ENCODE peak calls at places on chromosomes 3 and 15, in five cellular contexts. One of them, this sample, is unnamed.

GRCh38 chr3:27333843-27334242 is 35.3 kb downstream of the NEK10 start:
- DNase-seq in GM23248: no peak
- DNase-seq in MM.1S: no peak
- DNase-seq in fibroblast of lung: no peak
- DNase-seq in mesendoderm: no peak
- DNase-seq in this sample: no peak

GRCh38 chr15:73964736-73965093 is 27.4 kb downstream of the STOML1 start:
- DNase-seq in MM.1S: peak
- DNase-seq in fibroblast of lung: peak
- DNase-seq in GM23248: peak
- DNase-seq in mesendoderm: peak
- DNase-seq in this sample: peak

GRCh38 chr15:56243117-56243773 is 434 bp downstream of the RFX7 start:
- DNase-seq in mesendoderm: peak
- DNase-seq in fibroblast of lung: peak
- DNase-seq in MM.1S: peak
- DNase-seq in GM23248: peak
- DNase-seq in this sample: peak

GRCh38 chr3:181298421-181298820 is 308.9 kb upstream of the DNAJC19 start:
- DNase-seq in fibroblast of lung: peak
- DNase-seq in mesendoderm: no peak
- DNase-seq in GM23248: peak
- DNase-seq in MM.1S: no peak
- DNase-seq in this sample: no peak

GRCh38 chr15:57213783-57214366 is 162.4 kb upstream of the CGNL1 start:
- DNase-seq in GM23248: peak
- DNase-seq in MM.1S: peak
- DNase-seq in fibroblast of lung: peak
- DNase-seq in mesendoderm: peak
- DNase-seq in this sample: no peak

GRCh38 chr15:67124911-67125588 is 59.6 kb downstream of the SMAD3 start:
- DNase-seq in MM.1S: no peak
- DNase-seq in fibroblast of lung: no peak
- DNase-seq in mesendoderm: no peak
- DNase-seq in GM23248: no peak
- DNase-seq in this sample: no peak

GRCh38 chr3:45968706-45969105 is 25.4 kb downstream of the CXCR6 start:
- DNase-seq in mesendoderm: peak
- DNase-seq in GM23248: peak
- DNase-seq in fibroblast of lung: peak
- DNase-seq in MM.1S: no peak
- DNase-seq in this sample: no peak

GRCh38 chr3:194395767-194396527 is 3.1 kb downstream of the GP5 start:
- DNase-seq in mesendoderm: peak
- DNase-seq in fibroblast of lung: no peak
- DNase-seq in GM23248: peak
- DNase-seq in MM.1S: no peak
- DNase-seq in this sample: peak

GRCh38 chr3:13624671-13625125 is 75.8 kb downstream of the FBLN2 start:
- DNase-seq in mesendoderm: no peak
- DNase-seq in MM.1S: no peak
- DNase-seq in fibroblast of lung: no peak
- DNase-seq in GM23248: no peak
- DNase-seq in this sample: no peak

GRCh38 chr3:196792771-196793170 is 53.1 kb downstream of the PAK2 start:
- DNase-seq in MM.1S: no peak
- DNase-seq in mesendoderm: peak
- DNase-seq in fibroblast of lung: peak
- DNase-seq in GM23248: peak
- DNase-seq in this sample: no peak

GRCh38 chr15:68620721-68621528 is 42.1 kb downstream of the CORO2B start:
- DNase-seq in MM.1S: no peak
- DNase-seq in fibroblast of lung: peak
- DNase-seq in mesendoderm: no peak
- DNase-seq in GM23248: peak
- DNase-seq in this sample: no peak

GRCh38 chr3:133408961-133409360 is 9.1 kb downstream of the BFSP2 start:
- DNase-seq in mesendoderm: no peak
- DNase-seq in MM.1S: no peak
- DNase-seq in fibroblast of lung: peak
- DNase-seq in GM23248: peak
- DNase-seq in this sample: no peak

GRCh38 chr15:65752151-65752700 is 39.9 kb downstream of the DENND4A start:
- DNase-seq in MM.1S: no peak
- DNase-seq in fibroblast of lung: peak
- DNase-seq in GM23248: peak
- DNase-seq in mesendoderm: no peak
- DNase-seq in this sample: no peak

GRCh38 chr3:12135029-12135634 is 23.6 kb downstream of the TIMP4 start:
- DNase-seq in mesendoderm: peak
- DNase-seq in fibroblast of lung: peak
- DNase-seq in MM.1S: peak
- DNase-seq in GM23248: peak
- DNase-seq in this sample: peak

GRCh38 chr3:9226326-9226725 is 23.1 kb downstream of the SRGAP3 start:
- DNase-seq in fibroblast of lung: peak
- DNase-seq in MM.1S: no peak
- DNase-seq in mesendoderm: no peak
- DNase-seq in GM23248: peak
- DNase-seq in this sample: no peak

GRCh38 chr15:72339777-72340177 is 19.8 kb upstream of the CELF6 start:
- DNase-seq in MM.1S: no peak
- DNase-seq in GM23248: peak
- DNase-seq in fibroblast of lung: peak
- DNase-seq in mesendoderm: no peak
- DNase-seq in this sample: no peak

GRCh38 chr3:121483290-121483689 is 62.5 kb downstream of the POLQ start:
- DNase-seq in mesendoderm: peak
- DNase-seq in MM.1S: no peak
- DNase-seq in fibroblast of lung: peak
- DNase-seq in GM23248: peak
- DNase-seq in this sample: no peak

GRCh38 chr3:69364354-69364753 is 21.5 kb downstream of the FRMD4B start:
- DNase-seq in MM.1S: peak
- DNase-seq in mesendoderm: no peak
- DNase-seq in GM23248: peak
- DNase-seq in fibroblast of lung: no peak
- DNase-seq in this sample: no peak

GRCh38 chr15:72382146-72382545 is 6.3 kb upstream of the HEXA start:
- DNase-seq in MM.1S: peak
- DNase-seq in mesendoderm: peak
- DNase-seq in GM23248: peak
- DNase-seq in fibroblast of lung: no peak
- DNase-seq in this sample: no peak

GRCh38 chr15:50059883-50060282 is 59.1 kb downstream of the ATP8B4 start:
- DNase-seq in GM23248: peak
- DNase-seq in mesendoderm: no peak
- DNase-seq in fibroblast of lung: no peak
- DNase-seq in MM.1S: no peak
- DNase-seq in this sample: no peak

GRCh38 chr3:31077021-31077601 is 182.7 kb upstream of the GADL1 start:
- DNase-seq in GM23248: peak
- DNase-seq in mesendoderm: peak
- DNase-seq in MM.1S: no peak
- DNase-seq in fibroblast of lung: peak
- DNase-seq in this sample: no peak

GRCh38 chr15:70023064-70023768 is 74.5 kb downstream of the TLE3 start:
- DNase-seq in fibroblast of lung: peak
- DNase-seq in GM23248: peak
- DNase-seq in MM.1S: peak
- DNase-seq in mesendoderm: peak
- DNase-seq in this sample: peak

GRCh38 chr3:188262913-188263683 is 109.1 kb downstream of the LPP start:
- DNase-seq in fibroblast of lung: peak
- DNase-seq in MM.1S: no peak
- DNase-seq in mesendoderm: no peak
- DNase-seq in GM23248: peak
- DNase-seq in this sample: no peak

GRCh38 chr15:93024293-93024692 is 64.7 kb downstream of the RGMA start:
- DNase-seq in GM23248: no peak
- DNase-seq in mesendoderm: no peak
- DNase-seq in MM.1S: no peak
- DNase-seq in fibroblast of lung: no peak
- DNase-seq in this sample: no peak

GRCh38 chr3:58683001-58683845 is 16.6 kb upstream of the FAM3D start:
- DNase-seq in GM23248: peak
- DNase-seq in MM.1S: peak
- DNase-seq in mesendoderm: peak
- DNase-seq in fibroblast of lung: peak
- DNase-seq in this sample: no peak

GRCh38 chr3:152053876-152054275 is 180.4 kb downstream of the SUCNR1 start:
- DNase-seq in MM.1S: no peak
- DNase-seq in mesendoderm: no peak
- DNase-seq in GM23248: no peak
- DNase-seq in fibroblast of lung: no peak
- DNase-seq in this sample: no peak

GRCh38 chr3:109195812-109196211 is 59.3 kb downstream of the C3orf85 start:
- DNase-seq in MM.1S: no peak
- DNase-seq in mesendoderm: peak
- DNase-seq in fibroblast of lung: peak
- DNase-seq in GM23248: no peak
- DNase-seq in this sample: no peak

GRCh38 chr15:101470548-101471239 is 18.8 kb downstream of the PCSK6 start:
- DNase-seq in MM.1S: no peak
- DNase-seq in mesendoderm: peak
- DNase-seq in fibroblast of lung: no peak
- DNase-seq in GM23248: no peak
- DNase-seq in this sample: no peak

GRCh38 chr15:45611305-45611704 is 23.5 kb upstream of the SQOR start:
- DNase-seq in fibroblast of lung: no peak
- DNase-seq in MM.1S: peak
- DNase-seq in GM23248: peak
- DNase-seq in mesendoderm: no peak
- DNase-seq in this sample: no peak

GRCh38 chr3:181615666-181616065 is 96.1 kb upstream of the SOX2 start:
- DNase-seq in MM.1S: no peak
- DNase-seq in fibroblast of lung: no peak
- DNase-seq in mesendoderm: no peak
- DNase-seq in GM23248: no peak
- DNase-seq in this sample: no peak

GRCh38 chr15:63233667-63234419 is 43.6 kb upstream of the APH1B start:
- DNase-seq in GM23248: peak
- DNase-seq in MM.1S: no peak
- DNase-seq in mesendoderm: no peak
- DNase-seq in fibroblast of lung: peak
- DNase-seq in this sample: no peak

GRCh38 chr3:73094951-73095350 is 33.5 kb downstream of the EBLN2 start:
- DNase-seq in MM.1S: no peak
- DNase-seq in GM23248: no peak
- DNase-seq in mesendoderm: peak
- DNase-seq in fibroblast of lung: no peak
- DNase-seq in this sample: no peak

GRCh38 chr15:90291679-90292356 is 26.3 kb downstream of the NGRN start:
- DNase-seq in GM23248: peak
- DNase-seq in fibroblast of lung: no peak
- DNase-seq in mesendoderm: peak
- DNase-seq in MM.1S: peak
- DNase-seq in this sample: peak

GRCh38 chr3:78992830-78993229 is 775.0 kb downstream of the ROBO1 start:
- DNase-seq in fibroblast of lung: no peak
- DNase-seq in mesendoderm: no peak
- DNase-seq in GM23248: no peak
- DNase-seq in MM.1S: no peak
- DNase-seq in this sample: no peak
- H3K9ac ChIP-seq in fibroblast of lung: no peak
- H3K9ac ChIP-seq in mesendoderm: no peak
- H3K9ac ChIP-seq in GM23248: no peak
- H3K9ac ChIP-seq in MM.1S: no peak
- H3K9ac ChIP-seq in this sample: no peak

DNA sequence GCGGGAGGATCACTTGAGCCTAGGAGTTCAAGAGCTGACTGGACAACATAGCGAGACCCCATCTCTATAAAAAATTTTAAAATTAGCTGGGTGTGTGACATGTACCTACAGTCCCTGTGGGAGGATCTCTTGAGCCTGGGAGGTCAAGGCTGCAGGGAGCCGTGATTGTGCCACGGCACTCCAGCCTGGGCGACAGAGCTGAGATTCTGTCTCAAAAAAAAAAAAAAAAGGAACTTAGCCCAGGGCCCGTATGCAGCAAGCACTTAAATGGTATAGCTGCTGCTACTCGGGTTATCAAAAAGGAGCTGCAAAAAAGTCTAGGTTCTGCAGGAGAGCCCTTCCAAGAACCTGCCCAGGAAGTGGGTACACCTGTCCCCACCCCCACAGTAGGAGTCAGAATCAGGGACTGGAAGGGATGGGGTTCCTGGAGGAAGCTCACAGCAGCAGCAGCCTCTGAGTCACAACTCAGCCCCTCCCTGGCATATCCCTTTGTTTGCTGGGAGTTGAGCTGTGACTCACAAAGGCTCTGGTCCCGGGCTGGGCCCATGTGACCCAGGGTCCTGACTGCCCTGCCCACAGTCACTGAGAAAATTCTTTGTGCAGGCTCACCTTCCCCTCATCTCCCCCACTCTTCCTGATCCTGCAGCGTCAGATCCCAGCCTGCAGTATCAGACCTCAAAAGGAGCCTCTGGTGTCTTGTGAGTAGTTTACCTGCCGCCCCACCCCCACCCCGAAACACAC is at the start of gene SPATA12:
- DNase-seq in GM23248: peak
- DNase-seq in fibroblast of lung: peak
- DNase-seq in MM.1S: no peak
- DNase-seq in mesendoderm: peak
- DNase-seq in this sample: peak
- H3K9ac ChIP-seq in GM23248: no peak
- H3K9ac ChIP-seq in fibroblast of lung: no peak
- H3K9ac ChIP-seq in MM.1S: no peak
- H3K9ac ChIP-seq in mesendoderm: peak
- H3K9ac ChIP-seq in this sample: no peak

DNA sequence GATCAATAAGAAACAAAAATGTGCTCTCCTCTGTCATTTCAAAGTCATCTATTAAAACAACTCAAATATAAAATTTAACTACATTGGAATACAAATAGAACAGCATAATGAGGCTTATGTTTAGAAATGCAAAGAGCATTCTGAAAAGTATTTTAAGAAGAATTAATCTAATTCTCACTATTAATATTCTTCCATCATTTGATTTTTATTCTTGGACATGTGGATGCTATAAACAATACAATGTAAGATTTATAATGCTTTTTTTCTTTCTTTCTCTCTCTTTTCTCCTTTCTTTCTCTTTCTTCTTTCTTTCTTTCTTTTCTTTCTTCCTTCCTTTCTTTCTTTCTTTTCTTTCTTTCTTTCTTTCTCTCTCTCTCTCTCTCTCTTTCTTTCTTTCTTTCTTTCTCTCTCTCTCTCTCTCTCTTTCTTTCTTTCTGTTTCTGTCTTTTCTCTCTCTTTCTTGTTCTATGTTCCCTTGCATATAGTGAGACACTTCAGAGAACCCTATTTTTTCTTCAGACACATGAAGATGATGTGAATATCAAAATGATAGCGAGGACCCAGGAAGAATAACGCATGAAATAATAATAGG is 32.6 kb upstream of the MEIS2 start:
- DNase-seq in GM23248: no peak
- DNase-seq in mesendoderm: no peak
- DNase-seq in MM.1S: no peak
- DNase-seq in fibroblast of lung: no peak
- DNase-seq in this sample: no peak
- H3K9ac ChIP-seq in GM23248: no peak
- H3K9ac ChIP-seq in mesendoderm: no peak
- H3K9ac ChIP-seq in MM.1S: no peak
- H3K9ac ChIP-seq in fibroblast of lung: no peak
- H3K9ac ChIP-seq in this sample: no peak

GRCh38 chr3:15345051-15345607 is 12.7 kb upstream of the SH3BP5 start:
- DNase-seq in GM23248: no peak
- DNase-seq in mesendoderm: no peak
- DNase-seq in MM.1S: no peak
- DNase-seq in fibroblast of lung: no peak
- DNase-seq in this sample: no peak
- H3K9ac ChIP-seq in GM23248: no peak
- H3K9ac ChIP-seq in mesendoderm: no peak
- H3K9ac ChIP-seq in MM.1S: no peak
- H3K9ac ChIP-seq in fibroblast of lung: no peak
- H3K9ac ChIP-seq in this sample: no peak